ENCODE peak calls at places on chromosome 5, in five cellular contexts. G, H, Q, P and J are unnamed samples.

GRCh38 chr5:98454407-98454806 is 319.1 kb upstream of the RGMB start:
- DNase-seq in G (no peak), H (no peak), Q (no peak), P (no peak), J (no peak)

GRCh38 chr5:79547429-79547822 is 33.5 kb upstream of the HOMER1 start:
- DNase-seq in G (peak), H (no peak), Q (no peak), P (no peak), J (no peak)

GRCh38 chr5:10501554-10502075 is 59.9 kb downstream of the ROPN1L start:
- DNase-seq in G (no peak), H (no peak), Q (no peak), P (no peak), J (no peak)

GRCh38 chr5:180599590-180599914 is 8.3 kb upstream of the SCGB3A1 start:
- DNase-seq in G (no peak), H (no peak), Q (no peak), P (no peak), J (no peak)

GRCh38 chr5:90020575-90021535 is 388.7 kb downstream of the CETN3 start:
- DNase-seq in G (peak), H (no peak), Q (peak), P (no peak), J (peak)

GRCh38 chr5:72541501-72542235 is 34.5 kb upstream of the ZNF366 start:
- DNase-seq in G (no peak), H (no peak), Q (no peak), P (no peak), J (no peak)

GRCh38 chr5:77145666-77146065 is 58.6 kb upstream of the ZBED3 start:
- DNase-seq in G (peak), H (no peak), Q (no peak), P (no peak), J (no peak)

GRCh38 chr5:180421672-180422071 is 68.5 kb upstream of the GFPT2 start:
- DNase-seq in G (no peak), H (no peak), Q (no peak), P (no peak), J (no peak)

GRCh38 chr5:173468821-173469251 is 140.6 kb upstream of the STC2 start:
- DNase-seq in G (no peak), H (no peak), Q (no peak), P (no peak), J (no peak)

GRCh38 chr5:92042237-92042636 is 659.1 kb upstream of the ARRDC3 start:
- DNase-seq in G (no peak), H (no peak), Q (no peak), P (no peak), J (no peak)

GRCh38 chr5:133321286-133321832 is 269.5 kb downstream of the HSPA4 start:
- DNase-seq in G (no peak), H (no peak), Q (no peak), P (no peak), J (no peak)

GRCh38 chr5:141867139-141867538 is 11.1 kb downstream of the PCDH1 start:
- DNase-seq in G (no peak), H (peak), Q (no peak), P (peak), J (no peak)